ENCODE peak calls at places on chromosome 16, in nine cellular contexts. F is CD4-positive, alpha-beta T cell; D is colonic mucosa; Q is H9; P is effector memory CD4-positive, alpha-beta T cell; I is heart left ventricle; K is fibroblast of lung; T is GM23248; O is neuronal stem cell. Z is an unnamed sample.

GRCh38 chr16:14335297-14335696 is 264.2 kb downstream of the MRTFB start:
- DNase-seq in F (no peak), D (no peak), Q (no peak), P (no peak), I (no peak), K (no peak), T (peak; percentile 20), O (no peak), Z (no peak)

GRCh38 chr16:50298591-50299507 is 32.5 kb downstream of the ADCY7 start:
- DNase-seq in F (no peak), D (no peak), Q (peak; percentile 22), P (no peak), I (no peak), K (no peak), T (no peak), O (no peak), Z (no peak)

GRCh38 chr16:73056911-73057310 is 9.0 kb upstream of the ZFHX3 start:
- DNase-seq in F (no peak), D (no peak), Q (no peak), P (no peak), I (no peak), K (peak; percentile 51), T (no peak), O (no peak), Z (no peak)

GRCh38 chr16:6274366-6274765 is 1058.3 kb upstream of the RBFOX1 start:
- DNase-seq in F (no peak), D (no peak), Q (no peak), P (no peak), I (no peak), K (no peak), T (no peak), O (no peak), Z (no peak)

GRCh38 chr16:57623251-57624043 is 5.0 kb upstream of the ADGRG1 start:
- DNase-seq in F (no peak), D (peak; percentile 73), Q (peak; percentile 50), P (no peak), I (peak; percentile 27), K (peak; percentile 38), T (peak; percentile 60), O (no peak), Z (no peak)

GRCh38 chr16:28923652-28924398 is 1.2 kb downstream of the RABEP2 start:
- DNase-seq in F (no peak), D (peak; percentile 63), Q (no peak), P (no peak), I (no peak), K (no peak), T (no peak), O (no peak), Z (no peak)

GRCh38 chr16:17835118-17835949 is 364.6 kb upstream of the XYLT1 start:
- DNase-seq in F (no peak), D (no peak), Q (no peak), P (no peak), I (no peak), K (no peak), T (peak; percentile 65), O (no peak), Z (no peak)

GRCh38 chr16:47787695-47788094 is 326.6 kb downstream of the PHKB start:
- DNase-seq in F (no peak), D (no peak), Q (no peak), P (no peak), I (no peak), K (peak; percentile 10), T (peak; percentile 18), O (peak; percentile 39), Z (peak; percentile 35)

GRCh38 chr16:69563605-69564580 is 1.9 kb upstream of the NFAT5 start:
- DNase-seq in F (no peak), D (peak; percentile 22), Q (no peak), P (peak; percentile 38), I (no peak), K (peak; percentile 17), T (peak; percentile 40), O (peak; percentile 89), Z (no peak)

GRCh38 chr16:71360378-71360777 is 1.9 kb downstream of the CALB2 start:
- DNase-seq in F (no peak), D (no peak), Q (no peak), P (no peak), I (no peak), K (peak; percentile 82), T (peak; percentile 95), O (no peak), Z (no peak)

GRCh38 chr16:3249451-3249850 is 7.0 kb downstream of the MEFV start:
- DNase-seq in F (no peak), D (no peak), Q (no peak), P (no peak), I (no peak), K (no peak), T (no peak), O (no peak), Z (no peak)

GRCh38 chr16:35560637-35560984 is 2101.2 kb downstream of the TP53TG3F start:
- DNase-seq in F (no peak), D (no peak), Q (no peak), P (no peak), I (no peak), K (no peak), T (no peak), O (no peak), Z (peak; percentile 92)

GRCh38 chr16:35557731-35558130 is 2098.3 kb downstream of the TP53TG3F start:
- DNase-seq in F (no peak), D (no peak), Q (no peak), P (no peak), I (no peak), K (no peak), T (no peak), O (no peak), Z (no peak)

GRCh38 chr16:35562471-35562870 is 2103.1 kb downstream of the TP53TG3F start:
- DNase-seq in F (no peak), D (no peak), Q (no peak), P (no peak), I (no peak), K (no peak), T (no peak), O (no peak), Z (no peak)

GRCh38 chr16:35561346-35561745 is 2101.9 kb downstream of the TP53TG3F start:
- DNase-seq in F (no peak), D (no peak), Q (no peak), P (no peak), I (no peak), K (no peak), T (no peak), O (no peak), Z (peak; percentile 17)

GRCh38 chr16:35559911-35560636 is 2100.7 kb downstream of the TP53TG3F start:
- DNase-seq in F (no peak), D (no peak), Q (no peak), P (no peak), I (no peak), K (no peak), T (no peak), O (no peak), Z (peak; percentile 25)
- H3K9me3 ChIP-seq in F (no peaks in the 10 kb centered on the region), D (no peaks in the 10 kb centered on the region), Q (peaks cover 96% of the 10 kb centered on the region), P (peaks cover 5% of the 10 kb centered on the region), I (no peaks in the 10 kb centered on the region), K (no peaks in the 10 kb centered on the region), T (no peaks in the 10 kb centered on the region), O (peaks cover 62% of the 10 kb centered on the region), Z (peaks cover 37% of the 10 kb centered on the region)

GRCh38 chr16:85191341-85191965 is 79.2 kb upstream of the CIBAR2 start:
- DNase-seq in F (no peak), D (no peak), Q (no peak), P (no peak), I (no peak), K (no peak), T (no peak), O (no peak), Z (no peak)
- H3K9me3 ChIP-seq in F (peaks cover 7% of the 10 kb centered on the region), D (no peaks in the 10 kb centered on the region), Q (no peaks in the 10 kb centered on the region), P (peaks cover 4% of the 10 kb centered on the region), I (peaks cover 20% of the 10 kb centered on the region), K (no peaks in the 10 kb centered on the region), T (no peaks in the 10 kb centered on the region), O (no peaks in the 10 kb centered on the region), Z (no peaks in the 10 kb centered on the region)

DNA sequence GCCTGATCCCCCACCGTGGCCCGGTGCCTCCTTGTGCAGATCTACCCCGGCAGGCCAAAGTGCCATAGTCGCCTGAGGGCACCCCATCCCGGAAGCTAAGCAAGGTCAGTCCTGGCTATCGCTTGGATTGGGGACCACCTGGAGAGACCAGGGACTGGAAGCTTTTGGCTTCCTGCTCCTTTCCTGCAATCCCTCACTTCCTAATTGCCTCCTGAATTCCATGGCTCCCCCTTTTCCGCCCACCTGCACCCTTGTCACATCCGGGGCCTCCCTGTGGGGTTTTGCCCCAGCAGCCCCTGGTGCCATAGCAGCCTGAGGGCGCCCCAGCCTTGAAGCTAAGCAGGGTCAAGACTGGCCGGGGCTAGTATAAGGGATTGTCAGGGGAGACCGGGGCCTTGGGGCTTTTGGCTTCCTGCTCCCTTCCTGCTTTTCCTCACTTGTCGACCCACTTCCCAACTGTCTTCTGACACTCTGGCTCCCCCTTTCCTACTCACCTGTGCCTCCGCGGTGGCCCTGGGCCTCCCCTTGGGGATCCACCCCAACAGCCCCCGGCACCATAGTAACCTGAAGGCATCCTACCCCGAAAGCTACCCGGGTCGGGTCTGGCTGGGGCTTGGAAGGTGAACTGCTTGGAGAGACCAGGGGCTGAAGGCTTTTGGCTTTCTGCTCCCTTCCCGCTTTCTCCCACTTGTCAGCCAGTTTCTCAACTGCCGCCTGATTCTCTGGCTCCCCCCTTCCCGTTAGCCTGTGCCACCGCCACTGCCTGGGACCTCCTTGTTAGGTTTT is 2293.6 kb downstream of the TP53TG3F start:
- DNase-seq in F (no peak), D (no peak), Q (no peak), P (no peak), I (no peak), K (no peak), T (no peak), O (no peak), Z (no peak)
- H3K9me3 ChIP-seq in F (peaks cover 48% of the 10 kb centered on the region), D (no peaks in the 10 kb centered on the region), Q (peaks cover 81% of the 10 kb centered on the region), P (peaks cover 13% of the 10 kb centered on the region), I (no peaks in the 10 kb centered on the region), K (no peaks in the 10 kb centered on the region), T (no peaks in the 10 kb centered on the region), O (peaks cover 56% of the 10 kb centered on the region), Z (peaks cover 57% of the 10 kb centered on the region)

GRCh38 chr16:35687781-35688180 is 2228.4 kb downstream of the TP53TG3F start:
- DNase-seq in F (no peak), D (no peak), Q (no peak), P (no peak), I (no peak), K (no peak), T (no peak), O (no peak), Z (no peak)

GRCh38 chr16:35687071-35687470 is 2227.7 kb downstream of the TP53TG3F start:
- DNase-seq in F (no peak), D (no peak), Q (no peak), P (no peak), I (no peak), K (no peak), T (no peak), O (no peak), Z (no peak)

GRCh38 chr16:35689764-35690163 is 2230.4 kb downstream of the TP53TG3F start:
- DNase-seq in F (no peak), D (no peak), Q (no peak), P (no peak), I (no peak), K (no peak), T (no peak), O (no peak), Z (no peak)

GRCh38 chr16:35686595-35686994 is 2227.2 kb downstream of the TP53TG3F start:
- DNase-seq in F (no peak), D (no peak), Q (no peak), P (no peak), I (no peak), K (no peak), T (no peak), O (no peak), Z (no peak)

DNA sequence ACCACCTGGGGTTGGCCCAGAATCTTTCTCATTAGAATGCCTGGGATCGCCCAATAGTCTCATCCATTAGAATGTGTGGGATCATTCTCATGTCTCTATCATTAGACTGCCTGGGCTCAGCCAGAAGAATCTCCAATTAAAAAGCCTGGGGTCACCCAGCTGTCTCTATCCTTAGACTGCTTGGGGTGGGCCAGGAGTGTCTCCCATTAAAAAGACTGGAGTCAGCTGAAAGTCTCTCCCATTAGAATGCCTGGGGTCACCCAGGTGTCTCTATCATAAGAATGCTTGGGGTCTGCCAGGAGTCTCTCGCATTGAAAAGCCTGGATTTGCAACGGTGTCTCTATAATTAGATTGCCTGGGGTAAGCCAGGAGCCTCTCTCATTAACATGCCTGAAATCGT is 2225.7 kb downstream of the TP53TG3F start:
- DNase-seq in F (no peak), D (no peak), Q (no peak), P (no peak), I (no peak), K (no peak), T (no peak), O (no peak), Z (no peak)
- H3K9me3 ChIP-seq in F (peaks cover 42% of the 10 kb centered on the region), D (no peaks in the 10 kb centered on the region), Q (peaks cover 91% of the 10 kb centered on the region), P (peaks cover 20% of the 10 kb centered on the region), I (peaks cover 2% of the 10 kb centered on the region), K (no peaks in the 10 kb centered on the region), T (no peaks in the 10 kb centered on the region), O (peaks cover 25% of the 10 kb centered on the region), Z (peaks cover 58% of the 10 kb centered on the region)